ENCODE peak calls at places on chromosomes 13 and 19, in five cellular contexts. One of them, this sample, is unnamed. For H3K4me1, the result is how much of the 10 kb centered on the place peaks cover.

GRCh38 chr13:112042496-112042895 is 24.5 kb upstream of the SOX1 start:
- DNase-seq in A549: no peak
- DNase-seq in HepG2: no peak
- DNase-seq in K562: no peak
- DNase-seq in H1: no peak
- DNase-seq in this sample: no peak

GRCh38 chr19:48102870-48103751 is 7.5 kb downstream of the PLA2G4C start:
- DNase-seq in A549: peak
- DNase-seq in HepG2: peak
- DNase-seq in K562: peak
- DNase-seq in H1: no peak
- DNase-seq in this sample: peak

GRCh38 chr19:2387367-2388288 is 27.6 kb downstream of the TMPRSS9 start:
- DNase-seq in A549: no peak
- DNase-seq in HepG2: no peak
- DNase-seq in K562: no peak
- DNase-seq in H1: no peak
- DNase-seq in this sample: no peak

GRCh38 chr13:84479656-84480055 is 597.4 kb upstream of the SLITRK1 start:
- DNase-seq in A549: no peak
- DNase-seq in HepG2: no peak
- DNase-seq in K562: no peak
- DNase-seq in H1: no peak
- DNase-seq in this sample: peak

GRCh38 chr13:21909331-21909730 is 238.5 kb downstream of the FGF9 start:
- DNase-seq in A549: no peak
- DNase-seq in HepG2: no peak
- DNase-seq in K562: no peak
- DNase-seq in H1: no peak
- DNase-seq in this sample: no peak

GRCh38 chr13:110012102-110012739 is 225.8 kb upstream of the IRS2 start:
- DNase-seq in A549: peak
- DNase-seq in HepG2: peak
- DNase-seq in K562: no peak
- DNase-seq in H1: no peak
- DNase-seq in this sample: peak

GRCh38 chr19:802497-802887 is 5.2 kb downstream of the PTBP1 start:
- DNase-seq in A549: no peak
- DNase-seq in HepG2: no peak
- DNase-seq in K562: no peak
- DNase-seq in H1: no peak
- DNase-seq in this sample: no peak

GRCh38 chr13:40485611-40486517 is 180.6 kb downstream of the FOXO1 start:
- DNase-seq in A549: no peak
- DNase-seq in HepG2: no peak
- DNase-seq in K562: no peak
- DNase-seq in H1: no peak
- DNase-seq in this sample: no peak

GRCh38 chr13:91144054-91144453 is 203.4 kb upstream of the MIR17HG start:
- DNase-seq in A549: no peak
- DNase-seq in HepG2: no peak
- DNase-seq in K562: no peak
- DNase-seq in H1: no peak
- DNase-seq in this sample: no peak

GRCh38 chr13:99698816-99699099 is 197.5 kb downstream of the TM9SF2 start:
- DNase-seq in A549: no peak
- DNase-seq in HepG2: no peak
- DNase-seq in K562: no peak
- DNase-seq in H1: no peak
- DNase-seq in this sample: no peak

GRCh38 chr19:47247308-47247990 is 8.9 kb upstream of the CCDC9 start:
- DNase-seq in A549: peak
- DNase-seq in HepG2: peak
- DNase-seq in K562: peak
- DNase-seq in H1: no peak
- DNase-seq in this sample: peak

GRCh38 chr13:43195551-43195950 is 172.2 kb downstream of the DNAJC15 start:
- DNase-seq in A549: no peak
- DNase-seq in HepG2: no peak
- DNase-seq in K562: no peak
- DNase-seq in H1: no peak
- DNase-seq in this sample: no peak

GRCh38 chr13:44243198-44243852 is 130.3 kb upstream of the SERP2 start:
- DNase-seq in A549: peak
- DNase-seq in HepG2: peak
- DNase-seq in K562: peak
- DNase-seq in H1: peak
- DNase-seq in this sample: peak

GRCh38 chr19:54254195-54254906 is 2.7 kb downstream of the LILRB5 start:
- DNase-seq in A549: no peak
- DNase-seq in HepG2: no peak
- DNase-seq in K562: no peak
- DNase-seq in H1: no peak
- DNase-seq in this sample: no peak

GRCh38 chr19:14107581-14108461 is 9.7 kb downstream of the PRKACA start:
- DNase-seq in A549: peak
- DNase-seq in HepG2: no peak
- DNase-seq in K562: no peak
- DNase-seq in H1: no peak
- DNase-seq in this sample: no peak

GRCh38 chr19:46654621-46655152 is 6.3 kb downstream of the DACT3 start:
- DNase-seq in A549: no peak
- DNase-seq in HepG2: peak
- DNase-seq in K562: peak
- DNase-seq in H1: no peak
- DNase-seq in this sample: no peak

GRCh38 chr19:372306-372890 is 27.8 kb upstream of the MIER2 start:
- DNase-seq in A549: no peak
- DNase-seq in HepG2: no peak
- DNase-seq in K562: no peak
- DNase-seq in H1: no peak
- DNase-seq in this sample: peak

GRCh38 chr19:56155124-56155687 is 14.1 kb downstream of the ZNF444 start:
- DNase-seq in A549: peak
- DNase-seq in HepG2: no peak
- DNase-seq in K562: peak
- DNase-seq in H1: no peak
- DNase-seq in this sample: no peak

GRCh38 chr13:77476456-77476855 is 59.0 kb upstream of the SCEL start:
- DNase-seq in A549: no peak
- DNase-seq in HepG2: no peak
- DNase-seq in K562: no peak
- DNase-seq in H1: no peak
- DNase-seq in this sample: no peak

GRCh38 chr13:97856001-97856675 is 97.3 kb upstream of the IPO5 start:
- DNase-seq in A549: no peak
- DNase-seq in HepG2: no peak
- DNase-seq in K562: no peak
- DNase-seq in H1: no peak
- DNase-seq in this sample: no peak

GRCh38 chr13:70390064-70390463 is 281.8 kb upstream of the KLHL1 start:
- DNase-seq in A549: no peak
- DNase-seq in HepG2: no peak
- DNase-seq in K562: no peak
- DNase-seq in H1: no peak
- DNase-seq in this sample: no peak

GRCh38 chr13:109447667-109448066 is 338.7 kb downstream of the IRS2 start:
- DNase-seq in A549: peak
- DNase-seq in HepG2: no peak
- DNase-seq in K562: no peak
- DNase-seq in H1: no peak
- DNase-seq in this sample: no peak

GRCh38 chr13:42836930-42837329 is 55.5 kb downstream of the FAM216B start:
- DNase-seq in A549: peak
- DNase-seq in HepG2: no peak
- DNase-seq in K562: no peak
- DNase-seq in H1: peak
- DNase-seq in this sample: peak

GRCh38 chr13:30019648-30020626 is 169.5 kb upstream of the UBL3 start:
- DNase-seq in A549: no peak
- DNase-seq in HepG2: no peak
- DNase-seq in K562: no peak
- DNase-seq in H1: no peak
- DNase-seq in this sample: no peak

GRCh38 chr19:30227661-30228112 is 144.5 kb upstream of the ZNF536 start:
- DNase-seq in A549: peak
- DNase-seq in HepG2: peak
- DNase-seq in K562: peak
- DNase-seq in H1: no peak
- DNase-seq in this sample: peak

GRCh38 chr19:48489608-48490216 is 20.5 kb downstream of the CYTH2 start:
- DNase-seq in A549: peak
- DNase-seq in HepG2: peak
- DNase-seq in K562: peak
- DNase-seq in H1: peak
- DNase-seq in this sample: peak

GRCh38 chr19:31258211-31259052 is 90.8 kb downstream of the TSHZ3 start:
- DNase-seq in A549: no peak
- DNase-seq in HepG2: no peak
- DNase-seq in K562: no peak
- DNase-seq in H1: no peak
- DNase-seq in this sample: no peak

GRCh38 chr13:87671824-87672603 is 843 bp downstream of the SLITRK5 start:
- DNase-seq in A549: no peak
- DNase-seq in HepG2: no peak
- DNase-seq in K562: no peak
- DNase-seq in H1: no peak
- DNase-seq in this sample: no peak

GRCh38 chr13:48246097-48246496 is 13.1 kb downstream of the ITM2B start:
- DNase-seq in A549: no peak
- DNase-seq in HepG2: no peak
- DNase-seq in K562: no peak
- DNase-seq in H1: no peak
- DNase-seq in this sample: no peak

GRCh38 chr13:48249018-48249417 is 16.0 kb downstream of the ITM2B start:
- DNase-seq in A549: no peak
- DNase-seq in HepG2: no peak
- DNase-seq in K562: no peak
- DNase-seq in H1: no peak
- DNase-seq in this sample: no peak

GRCh38 chr13:48242677-48243076 is 9.7 kb downstream of the ITM2B start:
- DNase-seq in A549: no peak
- DNase-seq in HepG2: no peak
- DNase-seq in K562: no peak
- DNase-seq in H1: no peak
- DNase-seq in this sample: no peak

GRCh38 chr13:48241651-48242050 is 8.6 kb downstream of the ITM2B start:
- DNase-seq in A549: no peak
- DNase-seq in HepG2: no peak
- DNase-seq in K562: no peak
- DNase-seq in H1: no peak
- DNase-seq in this sample: no peak

GRCh38 chr13:48244159-48244558 is 11.2 kb downstream of the ITM2B start:
- DNase-seq in A549: no peak
- DNase-seq in HepG2: no peak
- DNase-seq in K562: no peak
- DNase-seq in H1: no peak
- DNase-seq in this sample: no peak
- H3K4me1 ChIP-seq in A549: under half
- H3K4me1 ChIP-seq in HepG2: under half
- H3K4me1 ChIP-seq in K562: under half
- H3K4me1 ChIP-seq in H1: under half
- H3K4me1 ChIP-seq in this sample: under half

GRCh38 chr19:6076675-6077463 is 33.4 kb downstream of the RFX2 start:
- DNase-seq in A549: peak
- DNase-seq in HepG2: no peak
- DNase-seq in K562: no peak
- DNase-seq in H1: no peak
- DNase-seq in this sample: peak
- TF ChIP-seq MAFK in A549: no peak
- TF ChIP-seq MAFK in HepG2: no peak
- TF ChIP-seq MAFK in K562: no peak
- TF ChIP-seq MAFK in H1: no peak
- TF ChIP-seq MAFK in this sample: no peak

GRCh38 chr19:18499055-18499775 is 22.7 kb downstream of the ELL start:
- DNase-seq in A549: no peak
- DNase-seq in HepG2: no peak
- DNase-seq in K562: no peak
- DNase-seq in H1: no peak
- DNase-seq in this sample: no peak

GRCh38 chr19:18495204-18495911 is 26.5 kb downstream of the ELL start:
- DNase-seq in A549: no peak
- DNase-seq in HepG2: no peak
- DNase-seq in K562: no peak
- DNase-seq in H1: no peak
- DNase-seq in this sample: no peak

GRCh38 chr19:18496167-18496979 is 25.5 kb downstream of the ELL start:
- DNase-seq in A549: peak
- DNase-seq in HepG2: peak
- DNase-seq in K562: peak
- DNase-seq in H1: no peak
- DNase-seq in this sample: peak

GRCh38 chr19:18494267-18494607 is 27.6 kb downstream of the ELL start:
- DNase-seq in A549: no peak
- DNase-seq in HepG2: no peak
- DNase-seq in K562: no peak
- DNase-seq in H1: no peak
- DNase-seq in this sample: peak

GRCh38 chr19:18496980-18497256 is 25.0 kb downstream of the ELL start:
- DNase-seq in A549: no peak
- DNase-seq in HepG2: no peak
- DNase-seq in K562: no peak
- DNase-seq in H1: no peak
- DNase-seq in this sample: no peak
- H3K4me1 ChIP-seq in A549: under half
- H3K4me1 ChIP-seq in HepG2: half or more
- H3K4me1 ChIP-seq in K562: under half
- H3K4me1 ChIP-seq in H1: under half
- H3K4me1 ChIP-seq in this sample: under half

DNA sequence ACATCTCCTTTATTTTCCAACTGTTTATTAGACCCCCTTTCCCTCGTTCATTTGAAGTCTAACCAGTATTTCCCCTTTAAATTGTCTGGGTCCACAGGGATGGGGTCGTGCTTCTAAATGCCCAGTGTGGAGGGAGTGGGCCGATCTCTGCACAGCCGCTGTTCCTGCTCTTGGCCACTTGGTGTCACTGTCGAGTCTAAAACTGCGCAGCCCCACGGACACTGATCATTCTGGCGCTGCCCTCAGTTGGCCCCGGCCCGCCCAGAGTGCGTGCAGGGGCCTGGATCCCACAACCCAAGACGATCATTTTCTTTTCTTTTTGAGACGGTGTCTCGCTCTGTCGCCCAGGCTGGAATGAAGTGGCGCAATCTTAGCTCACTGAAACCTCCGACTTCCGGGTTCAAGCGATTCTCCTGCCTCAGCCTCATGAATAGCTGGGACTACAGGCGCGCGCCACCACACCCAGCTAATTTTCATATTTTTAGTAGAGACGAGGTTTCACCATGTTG is 12.0 kb downstream of the WDR88 start:
- DNase-seq in A549: peak
- DNase-seq in HepG2: peak
- DNase-seq in K562: peak
- DNase-seq in H1: no peak
- DNase-seq in this sample: peak
- TF ChIP-seq MAFK in A549: no peak
- TF ChIP-seq MAFK in HepG2: no peak
- TF ChIP-seq MAFK in K562: no peak
- TF ChIP-seq MAFK in H1: no peak
- TF ChIP-seq MAFK in this sample: no peak